ENCODE peak calls at places on chromosomes 1 and 21, in six cellular contexts. One of them, this sample, is unnamed.

GRCh38 chr1:111197598-111198289 is 2.7 kb downstream of the DENND2D start:
- DNase-seq in progenitor cell of endocrine pancreas: no peak
- DNase-seq in right lobe of liver: no peak
- DNase-seq in lower lobe of right lung: no peak
- DNase-seq in Peyer's patch: peak; percentile 76
- DNase-seq in pancreas: no peak
- DNase-seq in this sample: no peak

GRCh38 chr1:154808261-154808908 is 61.7 kb downstream of the KCNN3 start:
- DNase-seq in Peyer's patch: no peak
- DNase-seq in pancreas: no peak
- DNase-seq in right lobe of liver: no peak
- DNase-seq in progenitor cell of endocrine pancreas: no peak
- DNase-seq in lower lobe of right lung: no peak
- DNase-seq in this sample: no peak

GRCh38 chr1:207017615-207018559 is 14.7 kb downstream of the C1orf116 start:
- DNase-seq in lower lobe of right lung: peak; percentile 63
- DNase-seq in pancreas: peak; percentile 57
- DNase-seq in progenitor cell of endocrine pancreas: no peak
- DNase-seq in right lobe of liver: no peak
- DNase-seq in Peyer's patch: no peak
- DNase-seq in this sample: no peak

GRCh38 chr21:35873441-35873840 is 186.9 kb downstream of the SETD4 start:
- DNase-seq in lower lobe of right lung: no peak
- DNase-seq in pancreas: no peak
- DNase-seq in Peyer's patch: no peak
- DNase-seq in right lobe of liver: no peak
- DNase-seq in progenitor cell of endocrine pancreas: no peak
- DNase-seq in this sample: no peak

GRCh38 chr21:40029888-40030287 is 162.7 kb downstream of the PCP4 start:
- DNase-seq in right lobe of liver: no peak
- DNase-seq in Peyer's patch: no peak
- DNase-seq in pancreas: no peak
- DNase-seq in progenitor cell of endocrine pancreas: no peak
- DNase-seq in lower lobe of right lung: no peak
- DNase-seq in this sample: no peak

GRCh38 chr1:201655910-201656669 is 117.2 kb downstream of the NAV1 start:
- DNase-seq in lower lobe of right lung: no peak
- DNase-seq in right lobe of liver: no peak
- DNase-seq in progenitor cell of endocrine pancreas: no peak
- DNase-seq in pancreas: no peak
- DNase-seq in Peyer's patch: peak; percentile 55
- DNase-seq in this sample: no peak

GRCh38 chr1:109826930-109827349 is 63.2 kb upstream of the EPS8L3 start:
- DNase-seq in right lobe of liver: no peak
- DNase-seq in Peyer's patch: no peak
- DNase-seq in lower lobe of right lung: no peak
- DNase-seq in progenitor cell of endocrine pancreas: no peak
- DNase-seq in pancreas: no peak
- DNase-seq in this sample: no peak

GRCh38 chr21:38228115-38228514 is 28.7 kb upstream of the KCNJ15 start:
- DNase-seq in Peyer's patch: no peak
- DNase-seq in pancreas: peak; percentile 29
- DNase-seq in progenitor cell of endocrine pancreas: no peak
- DNase-seq in right lobe of liver: no peak
- DNase-seq in lower lobe of right lung: no peak
- DNase-seq in this sample: no peak

GRCh38 chr1:119674110-119674509 is 26.0 kb upstream of the ZNF697 start:
- DNase-seq in right lobe of liver: no peak
- DNase-seq in pancreas: no peak
- DNase-seq in lower lobe of right lung: no peak
- DNase-seq in Peyer's patch: no peak
- DNase-seq in progenitor cell of endocrine pancreas: no peak
- DNase-seq in this sample: no peak

GRCh38 chr1:37931148-37931492 is 15.7 kb downstream of the INPP5B start:
- DNase-seq in right lobe of liver: no peak
- DNase-seq in Peyer's patch: no peak
- DNase-seq in progenitor cell of endocrine pancreas: no peak
- DNase-seq in lower lobe of right lung: peak; percentile 57
- DNase-seq in pancreas: no peak
- DNase-seq in this sample: no peak

GRCh38 chr1:26274801-26275425 is 5.0 kb upstream of the SH3BGRL3 start:
- DNase-seq in lower lobe of right lung: peak; percentile 59
- DNase-seq in progenitor cell of endocrine pancreas: no peak
- DNase-seq in Peyer's patch: no peak
- DNase-seq in right lobe of liver: peak; percentile 54
- DNase-seq in pancreas: no peak
- DNase-seq in this sample: no peak

GRCh38 chr1:229213797-229214196 is 57.1 kb upstream of the RAB4A start:
- DNase-seq in lower lobe of right lung: no peak
- DNase-seq in Peyer's patch: no peak
- DNase-seq in pancreas: no peak
- DNase-seq in right lobe of liver: no peak
- DNase-seq in progenitor cell of endocrine pancreas: no peak
- DNase-seq in this sample: no peak

GRCh38 chr1:167330601-167331293 is 110.1 kb downstream of the POU2F1 start:
- DNase-seq in lower lobe of right lung: no peak
- DNase-seq in progenitor cell of endocrine pancreas: no peak
- DNase-seq in right lobe of liver: no peak
- DNase-seq in pancreas: no peak
- DNase-seq in Peyer's patch: no peak
- DNase-seq in this sample: no peak

GRCh38 chr1:196317535-196318522 is 290.4 kb downstream of the KCNT2 start:
- DNase-seq in right lobe of liver: no peak
- DNase-seq in progenitor cell of endocrine pancreas: no peak
- DNase-seq in lower lobe of right lung: no peak
- DNase-seq in Peyer's patch: no peak
- DNase-seq in pancreas: no peak
- DNase-seq in this sample: no peak

GRCh38 chr1:152179566-152179965 is 20.5 kb upstream of the RPTN start:
- DNase-seq in pancreas: no peak
- DNase-seq in right lobe of liver: no peak
- DNase-seq in lower lobe of right lung: no peak
- DNase-seq in Peyer's patch: no peak
- DNase-seq in progenitor cell of endocrine pancreas: no peak
- DNase-seq in this sample: no peak

GRCh38 chr1:8871539-8871935 is 6.9 kb downstream of the ENO1 start:
- DNase-seq in progenitor cell of endocrine pancreas: no peak
- DNase-seq in pancreas: no peak
- DNase-seq in right lobe of liver: no peak
- DNase-seq in lower lobe of right lung: no peak
- DNase-seq in Peyer's patch: peak; percentile 79
- DNase-seq in this sample: no peak
- TF ChIP-seq CTCF in progenitor cell of endocrine pancreas: peak; percentile 56
- TF ChIP-seq CTCF in pancreas: peak; percentile 11
- TF ChIP-seq CTCF in right lobe of liver: peak; percentile 34
- TF ChIP-seq CTCF in lower lobe of right lung: peak; percentile 30
- TF ChIP-seq CTCF in Peyer's patch: peak; percentile 79
- TF ChIP-seq CTCF in this sample: no peak

GRCh38 chr1:86687595-86687994 is 16.8 kb upstream of the SH3GLB1 start:
- DNase-seq in lower lobe of right lung: no peak
- DNase-seq in Peyer's patch: no peak
- DNase-seq in pancreas: no peak
- DNase-seq in right lobe of liver: no peak
- DNase-seq in progenitor cell of endocrine pancreas: no peak
- DNase-seq in this sample: no peak
- TF ChIP-seq CTCF in lower lobe of right lung: peak; percentile 19
- TF ChIP-seq CTCF in Peyer's patch: peak; percentile 51
- TF ChIP-seq CTCF in pancreas: no peak
- TF ChIP-seq CTCF in right lobe of liver: no peak
- TF ChIP-seq CTCF in progenitor cell of endocrine pancreas: no peak
- TF ChIP-seq CTCF in this sample: no peak

GRCh38 chr1:205976708-205977107 is 26.5 kb downstream of the RAB7B start:
- DNase-seq in Peyer's patch: no peak
- DNase-seq in progenitor cell of endocrine pancreas: no peak
- DNase-seq in pancreas: no peak
- DNase-seq in lower lobe of right lung: no peak
- DNase-seq in right lobe of liver: no peak
- DNase-seq in this sample: peak; percentile 12
- TF ChIP-seq CTCF in Peyer's patch: no peak
- TF ChIP-seq CTCF in progenitor cell of endocrine pancreas: no peak
- TF ChIP-seq CTCF in pancreas: no peak
- TF ChIP-seq CTCF in lower lobe of right lung: no peak
- TF ChIP-seq CTCF in right lobe of liver: no peak
- TF ChIP-seq CTCF in this sample: no peak

DNA sequence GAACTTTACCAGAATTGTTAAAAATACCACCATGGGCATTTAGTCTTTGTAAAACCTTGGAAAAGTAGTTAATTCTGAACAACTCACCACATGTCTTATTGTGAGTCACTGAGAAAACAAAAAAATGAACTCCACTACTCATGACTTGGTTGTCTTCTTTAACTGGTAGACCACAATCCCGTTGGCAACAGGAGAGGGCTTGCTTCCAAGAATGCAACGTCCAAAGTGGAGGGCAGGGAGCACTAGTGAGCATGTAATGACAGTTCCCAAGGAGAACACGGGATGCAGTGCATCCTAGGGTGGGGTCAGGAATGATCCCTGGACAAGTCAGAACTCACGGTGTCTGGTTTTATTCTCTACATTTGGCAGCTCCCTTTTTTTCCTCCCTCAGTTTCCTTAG is 15.2 kb upstream of the HMCN1 start:
- DNase-seq in lower lobe of right lung: no peak
- DNase-seq in Peyer's patch: no peak
- DNase-seq in pancreas: no peak
- DNase-seq in progenitor cell of endocrine pancreas: no peak
- DNase-seq in right lobe of liver: peak; percentile 66
- DNase-seq in this sample: no peak
- TF ChIP-seq CTCF in lower lobe of right lung: no peak
- TF ChIP-seq CTCF in Peyer's patch: no peak
- TF ChIP-seq CTCF in pancreas: no peak
- TF ChIP-seq CTCF in progenitor cell of endocrine pancreas: peak; percentile 13
- TF ChIP-seq CTCF in right lobe of liver: peak; percentile 6
- TF ChIP-seq CTCF in this sample: no peak

DNA sequence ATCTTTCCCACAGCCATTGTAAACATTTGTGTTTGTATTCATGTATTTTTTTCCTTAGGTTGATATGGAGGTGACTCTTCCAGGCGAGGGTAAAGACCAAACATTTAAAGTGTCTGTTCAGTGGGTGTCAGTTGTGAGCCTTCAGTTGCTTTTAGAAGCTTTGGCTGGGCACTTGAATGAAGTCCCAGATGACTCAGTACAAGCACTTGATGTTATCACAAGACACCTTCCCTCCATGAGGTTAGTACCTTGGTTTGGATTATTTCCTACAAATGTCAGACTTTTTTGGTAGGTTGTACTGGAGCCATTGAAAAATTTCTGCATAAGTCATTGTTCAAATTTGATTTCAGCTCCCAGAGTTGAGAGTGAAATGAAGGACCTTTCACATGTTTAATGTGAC is 17.4 kb downstream of the AGO4 start:
- DNase-seq in progenitor cell of endocrine pancreas: no peak
- DNase-seq in pancreas: no peak
- DNase-seq in Peyer's patch: no peak
- DNase-seq in lower lobe of right lung: no peak
- DNase-seq in right lobe of liver: no peak
- DNase-seq in this sample: no peak
- TF ChIP-seq CTCF in progenitor cell of endocrine pancreas: no peak
- TF ChIP-seq CTCF in pancreas: no peak
- TF ChIP-seq CTCF in Peyer's patch: no peak
- TF ChIP-seq CTCF in lower lobe of right lung: no peak
- TF ChIP-seq CTCF in right lobe of liver: no peak
- TF ChIP-seq CTCF in this sample: no peak

DNA sequence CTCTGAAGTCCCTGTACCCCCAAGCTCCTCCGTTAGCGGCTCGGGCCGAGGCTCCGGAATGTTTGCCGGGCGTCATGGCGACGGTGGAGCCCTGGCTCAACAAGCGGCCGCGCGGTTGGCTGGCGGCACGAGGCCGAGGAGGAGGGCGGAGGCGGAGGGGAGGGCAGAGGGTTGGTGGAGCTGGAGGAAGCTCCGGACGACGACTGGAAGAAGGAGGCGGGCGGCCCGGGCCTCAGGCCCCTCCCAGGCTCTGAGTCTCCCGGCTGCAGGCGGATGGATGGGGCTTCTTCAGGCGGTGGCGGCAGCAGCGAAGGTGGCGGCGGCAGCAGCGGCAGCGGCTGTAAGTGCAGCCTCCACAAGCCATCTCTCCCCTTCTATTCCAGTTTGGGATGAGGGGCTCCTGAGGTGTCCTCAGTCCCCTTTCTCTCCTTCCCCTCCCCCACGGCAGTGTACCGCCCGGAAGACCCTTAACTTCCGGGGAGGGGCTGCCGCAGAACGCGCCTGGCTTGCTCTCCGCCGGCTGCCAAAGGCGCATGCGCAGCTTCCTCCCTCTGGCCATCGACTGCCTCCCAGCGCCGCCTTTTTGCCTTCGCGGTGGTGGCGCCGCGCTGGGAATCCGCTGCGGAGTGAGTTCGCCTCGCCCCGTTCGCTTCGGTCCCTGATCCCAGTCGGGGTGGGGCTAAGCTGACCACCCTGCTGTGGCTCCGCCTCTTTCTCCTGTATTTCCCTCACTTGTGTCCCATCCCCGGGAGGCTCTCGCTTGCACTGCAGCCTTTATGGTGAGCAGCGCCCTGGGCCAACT is at the start of the genes DNAI4 and MIER1:
- DNase-seq in pancreas: peak; percentile 98
- DNase-seq in lower lobe of right lung: peak; percentile 99
- DNase-seq in right lobe of liver: peak; percentile 99
- DNase-seq in progenitor cell of endocrine pancreas: peak; percentile 98
- DNase-seq in Peyer's patch: peak; percentile 98
- DNase-seq in this sample: peak; percentile 88
- TF ChIP-seq CTCF in pancreas: no peak
- TF ChIP-seq CTCF in lower lobe of right lung: peak; percentile 32
- TF ChIP-seq CTCF in right lobe of liver: peak; percentile 29
- TF ChIP-seq CTCF in progenitor cell of endocrine pancreas: peak; percentile 31
- TF ChIP-seq CTCF in Peyer's patch: peak; percentile 56
- TF ChIP-seq CTCF in this sample: no peak

GRCh38 chr1:173560300-173560699 is 42.6 kb downstream of the SLC9C2 start:
- DNase-seq in right lobe of liver: no peak
- DNase-seq in progenitor cell of endocrine pancreas: no peak
- DNase-seq in lower lobe of right lung: no peak
- DNase-seq in pancreas: no peak
- DNase-seq in Peyer's patch: no peak
- DNase-seq in this sample: no peak
- TF ChIP-seq CTCF in right lobe of liver: no peak
- TF ChIP-seq CTCF in progenitor cell of endocrine pancreas: no peak
- TF ChIP-seq CTCF in lower lobe of right lung: no peak
- TF ChIP-seq CTCF in pancreas: no peak
- TF ChIP-seq CTCF in Peyer's patch: no peak
- TF ChIP-seq CTCF in this sample: no peak

DNA sequence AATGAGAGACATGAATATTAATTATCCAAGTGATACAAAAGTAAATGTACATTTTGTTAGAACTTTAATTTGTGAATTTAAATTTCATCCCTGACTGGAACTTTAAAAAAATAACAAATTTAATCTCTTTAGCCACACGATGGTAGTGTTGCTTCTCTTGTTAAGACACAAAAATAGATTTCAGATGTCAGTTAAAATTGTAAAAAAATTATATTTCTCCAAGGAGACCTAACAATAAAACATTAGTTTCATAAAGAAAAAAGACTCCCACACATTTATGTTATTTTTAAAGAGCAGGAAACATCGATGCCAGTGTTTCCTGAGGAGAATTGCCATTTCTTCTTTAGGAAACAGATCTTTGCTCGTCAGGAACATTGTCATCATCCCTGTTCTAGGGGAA is 74.0 kb upstream of the DEPDC1 start:
- DNase-seq in progenitor cell of endocrine pancreas: no peak
- DNase-seq in pancreas: no peak
- DNase-seq in lower lobe of right lung: no peak
- DNase-seq in Peyer's patch: no peak
- DNase-seq in right lobe of liver: no peak
- DNase-seq in this sample: no peak
- TF ChIP-seq CTCF in progenitor cell of endocrine pancreas: no peak
- TF ChIP-seq CTCF in pancreas: no peak
- TF ChIP-seq CTCF in lower lobe of right lung: no peak
- TF ChIP-seq CTCF in Peyer's patch: no peak
- TF ChIP-seq CTCF in right lobe of liver: no peak
- TF ChIP-seq CTCF in this sample: no peak

This sample was measured in omental fat pad.